ENCODE peak calls at places on chromosome 18, in six cellular contexts. One of them, this sample, is unnamed.

GRCh38 chr18:47815486-47816270 is 114.8 kb downstream of the SMAD2 start:
- DNase-seq in stomach: no peak
- DNase-seq in A549: peak; percentile 10
- DNase-seq in SK-N-SH: no peak
- DNase-seq in K562: peak; percentile 14
- DNase-seq in tibial nerve: no peak
- DNase-seq in this sample: no peak

GRCh38 chr18:29874519-29875098 is 1167.9 kb downstream of the DSC3 start:
- DNase-seq in stomach: no peak
- DNase-seq in A549: peak; percentile 27
- DNase-seq in SK-N-SH: peak; percentile 23
- DNase-seq in K562: peak; percentile 20
- DNase-seq in tibial nerve: no peak
- DNase-seq in this sample: no peak

GRCh38 chr18:48138660-48139426 is 208.4 kb upstream of the SMAD2 start:
- DNase-seq in stomach: peak; percentile 59
- DNase-seq in A549: no peak
- DNase-seq in SK-N-SH: no peak
- DNase-seq in K562: no peak
- DNase-seq in tibial nerve: no peak
- DNase-seq in this sample: no peak

GRCh38 chr18:49619792-49620191 is 57.9 kb downstream of the LIPG start:
- DNase-seq in stomach: no peak
- DNase-seq in A549: no peak
- DNase-seq in SK-N-SH: no peak
- DNase-seq in K562: no peak
- DNase-seq in tibial nerve: no peak
- DNase-seq in this sample: peak; percentile 83

GRCh38 chr18:54805571-54806334 is 22.5 kb upstream of the RAB27B start:
- DNase-seq in stomach: no peak
- DNase-seq in A549: peak; percentile 26
- DNase-seq in SK-N-SH: peak; percentile 62
- DNase-seq in K562: peak; percentile 4
- DNase-seq in tibial nerve: no peak
- DNase-seq in this sample: no peak

GRCh38 chr18:32920796-32921787 is 148.3 kb upstream of the KLHL14 start:
- DNase-seq in stomach: no peak
- DNase-seq in A549: peak; percentile 42
- DNase-seq in SK-N-SH: no peak
- DNase-seq in K562: no peak
- DNase-seq in tibial nerve: no peak
- DNase-seq in this sample: no peak

GRCh38 chr18:51498085-51498855 is 300.8 kb upstream of the MEX3C start:
- DNase-seq in stomach: no peak
- DNase-seq in A549: no peak
- DNase-seq in SK-N-SH: no peak
- DNase-seq in K562: no peak
- DNase-seq in tibial nerve: no peak
- DNase-seq in this sample: peak; percentile 79

GRCh38 chr18:9009703-9010488 is 92.6 kb upstream of the NDUFV2 start:
- DNase-seq in stomach: no peak
- DNase-seq in A549: no peak
- DNase-seq in SK-N-SH: no peak
- DNase-seq in K562: no peak
- DNase-seq in tibial nerve: no peak
- DNase-seq in this sample: no peak

GRCh38 chr18:32735781-32736180 is 37.0 kb downstream of the KLHL14 start:
- DNase-seq in stomach: no peak
- DNase-seq in A549: no peak
- DNase-seq in SK-N-SH: no peak
- DNase-seq in K562: no peak
- DNase-seq in tibial nerve: no peak
- DNase-seq in this sample: no peak

GRCh38 chr18:13294309-13294708 is 75.7 kb downstream of the LDLRAD4 start:
- DNase-seq in stomach: no peak
- DNase-seq in A549: no peak
- DNase-seq in SK-N-SH: no peak
- DNase-seq in K562: no peak
- DNase-seq in tibial nerve: no peak
- DNase-seq in this sample: no peak

GRCh38 chr18:9348079-9348671 is 13.6 kb downstream of the TWSG1 start:
- DNase-seq in stomach: no peak
- DNase-seq in A549: no peak
- DNase-seq in SK-N-SH: no peak
- DNase-seq in K562: no peak
- DNase-seq in tibial nerve: no peak
- DNase-seq in this sample: no peak

GRCh38 chr18:78995740-78996395 is 16.2 kb downstream of the SALL3 start:
- DNase-seq in stomach: no peak
- DNase-seq in A549: no peak
- DNase-seq in SK-N-SH: no peak
- DNase-seq in K562: no peak
- DNase-seq in tibial nerve: no peak
- DNase-seq in this sample: no peak

GRCh38 chr18:39647627-39648502 is 2082.3 kb upstream of the CELF4 start:
- DNase-seq in stomach: no peak
- DNase-seq in A549: peak; percentile 1
- DNase-seq in SK-N-SH: no peak
- DNase-seq in K562: no peak
- DNase-seq in tibial nerve: no peak
- DNase-seq in this sample: no peak

GRCh38 chr18:48045744-48046143 is 115.3 kb upstream of the SMAD2 start:
- DNase-seq in stomach: no peak
- DNase-seq in A549: no peak
- DNase-seq in SK-N-SH: no peak
- DNase-seq in K562: no peak
- DNase-seq in tibial nerve: no peak
- DNase-seq in this sample: no peak

GRCh38 chr18:48540329-48541025 is 1.6 kb downstream of the CTIF start:
- DNase-seq in stomach: peak; percentile 65
- DNase-seq in A549: peak; percentile 67
- DNase-seq in SK-N-SH: peak; percentile 81
- DNase-seq in K562: peak; percentile 70
- DNase-seq in tibial nerve: peak; percentile 54
- DNase-seq in this sample: no peak

GRCh38 chr18:67875936-67876335 is 359.4 kb upstream of the DSEL start:
- DNase-seq in stomach: no peak
- DNase-seq in A549: no peak
- DNase-seq in SK-N-SH: no peak
- DNase-seq in K562: no peak
- DNase-seq in tibial nerve: no peak
- DNase-seq in this sample: no peak

GRCh38 chr18:21598726-21599584 is 1.5 kb downstream of the ESCO1 start:
- DNase-seq in stomach: no peak
- DNase-seq in A549: peak; percentile 56
- DNase-seq in SK-N-SH: no peak
- DNase-seq in K562: no peak
- DNase-seq in tibial nerve: no peak
- DNase-seq in this sample: no peak

GRCh38 chr18:48728204-48728833 is 189.5 kb downstream of the CTIF start:
- DNase-seq in stomach: no peak
- DNase-seq in A549: no peak
- DNase-seq in SK-N-SH: no peak
- DNase-seq in K562: no peak
- DNase-seq in tibial nerve: no peak
- DNase-seq in this sample: no peak

GRCh38 chr18:49224130-49224529 is 236.3 kb downstream of the DYM start:
- DNase-seq in stomach: no peak
- DNase-seq in A549: no peak
- DNase-seq in SK-N-SH: no peak
- DNase-seq in K562: no peak
- DNase-seq in tibial nerve: no peak
- DNase-seq in this sample: no peak

GRCh38 chr18:65409266-65409665 is 341.5 kb upstream of the CDH7 start:
- DNase-seq in stomach: no peak
- DNase-seq in A549: no peak
- DNase-seq in SK-N-SH: no peak
- DNase-seq in K562: no peak
- DNase-seq in tibial nerve: no peak
- DNase-seq in this sample: no peak

GRCh38 chr18:60892855-60893254 is 440.4 kb upstream of the CDH20 start:
- DNase-seq in stomach: peak; percentile 37
- DNase-seq in A549: peak; percentile 40
- DNase-seq in SK-N-SH: no peak
- DNase-seq in K562: no peak
- DNase-seq in tibial nerve: no peak
- DNase-seq in this sample: no peak

GRCh38 chr18:47087676-47088075 is 52.3 kb upstream of the ELOA2 start:
- DNase-seq in stomach: no peak
- DNase-seq in A549: no peak
- DNase-seq in SK-N-SH: no peak
- DNase-seq in K562: no peak
- DNase-seq in tibial nerve: no peak
- DNase-seq in this sample: no peak

GRCh38 chr18:32730620-32731021 is 42.2 kb downstream of the KLHL14 start:
- DNase-seq in stomach: no peak
- DNase-seq in A549: no peak
- DNase-seq in SK-N-SH: no peak
- DNase-seq in K562: no peak
- DNase-seq in tibial nerve: no peak
- DNase-seq in this sample: no peak

GRCh38 chr18:70363861-70364260 is 75.0 kb downstream of the SOCS6 start:
- DNase-seq in stomach: no peak
- DNase-seq in A549: peak; percentile 77
- DNase-seq in SK-N-SH: no peak
- DNase-seq in K562: no peak
- DNase-seq in tibial nerve: no peak
- DNase-seq in this sample: no peak

GRCh38 chr18:8660316-8660715 is 45.0 kb upstream of the MTCL1 start:
- DNase-seq in stomach: no peak
- DNase-seq in A549: no peak
- DNase-seq in SK-N-SH: no peak
- DNase-seq in K562: no peak
- DNase-seq in tibial nerve: no peak
- DNase-seq in this sample: peak; percentile 57

GRCh38 chr18:65788373-65788772 is 37.6 kb downstream of the CDH7 start:
- DNase-seq in stomach: no peak
- DNase-seq in A549: peak; percentile 65
- DNase-seq in SK-N-SH: peak; percentile 14
- DNase-seq in K562: no peak
- DNase-seq in tibial nerve: no peak
- DNase-seq in this sample: no peak

GRCh38 chr18:71105078-71105819 is 816.4 kb downstream of the SOCS6 start:
- DNase-seq in stomach: no peak
- DNase-seq in A549: no peak
- DNase-seq in SK-N-SH: no peak
- DNase-seq in K562: no peak
- DNase-seq in tibial nerve: no peak
- DNase-seq in this sample: no peak

DNA sequence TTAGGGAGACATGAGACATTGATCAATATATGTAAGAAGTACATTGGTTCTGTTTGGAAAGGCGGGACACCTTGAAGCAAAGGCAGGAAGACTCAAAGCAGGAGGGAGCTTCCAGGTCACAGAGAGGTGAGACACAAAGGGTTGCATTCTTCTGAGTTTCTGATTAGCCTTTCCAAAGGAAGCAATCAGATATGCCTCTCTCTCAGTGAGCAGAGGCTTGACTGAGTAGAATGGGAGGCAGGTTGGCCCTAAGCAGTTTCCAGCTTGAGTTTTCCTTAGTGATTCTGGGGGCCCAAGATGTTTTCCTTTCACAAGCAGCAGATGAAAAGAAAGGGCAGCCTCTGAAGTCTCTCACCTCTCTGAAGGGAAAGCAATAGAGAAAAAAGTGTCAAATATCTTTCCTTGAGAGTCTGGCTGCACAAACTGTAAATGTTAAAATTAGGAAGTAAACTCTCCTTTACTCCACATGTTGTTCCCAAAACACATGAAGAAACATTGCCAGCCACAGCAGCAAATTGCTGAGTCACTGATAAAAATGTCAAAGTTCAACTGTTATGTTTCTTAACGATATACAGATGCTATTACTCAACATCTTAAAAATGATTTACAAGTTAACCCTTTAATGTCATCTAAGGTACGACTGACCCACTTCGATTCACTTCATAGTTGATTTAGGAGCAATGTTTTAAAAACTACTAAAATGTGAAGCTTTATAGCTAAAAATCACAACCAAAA is 40.3 kb downstream of the CYB5A start:
- DNase-seq in stomach: no peak
- DNase-seq in A549: peak; percentile 77
- DNase-seq in SK-N-SH: no peak
- DNase-seq in K562: no peak
- DNase-seq in tibial nerve: no peak
- DNase-seq in this sample: no peak
- TF ChIP-seq EP300 in stomach: no peak
- TF ChIP-seq EP300 in A549: peak; percentile 45
- TF ChIP-seq EP300 in SK-N-SH: peak; percentile 39
- TF ChIP-seq EP300 in K562: peak; percentile 71
- TF ChIP-seq EP300 in tibial nerve: peak; percentile 50
- TF ChIP-seq EP300 in this sample: no peak

GRCh38 chr18:24558403-24558802 is 98.0 kb downstream of the HRH4 start:
- DNase-seq in stomach: no peak
- DNase-seq in A549: no peak
- DNase-seq in SK-N-SH: no peak
- DNase-seq in K562: no peak
- DNase-seq in tibial nerve: no peak
- DNase-seq in this sample: peak; percentile 89
- TF ChIP-seq EP300 in stomach: no peak
- TF ChIP-seq EP300 in A549: no peak
- TF ChIP-seq EP300 in SK-N-SH: no peak
- TF ChIP-seq EP300 in K562: no peak
- TF ChIP-seq EP300 in tibial nerve: no peak
- TF ChIP-seq EP300 in this sample: no peak

GRCh38 chr18:80244167-80244566 is 3.1 kb downstream of the PARD6G start:
- DNase-seq in stomach: no peak
- DNase-seq in A549: no peak
- DNase-seq in SK-N-SH: no peak
- DNase-seq in K562: no peak
- DNase-seq in tibial nerve: no peak
- DNase-seq in this sample: no peak

GRCh38 chr18:80244956-80245730 is 2.2 kb downstream of the PARD6G start:
- DNase-seq in stomach: no peak
- DNase-seq in A549: no peak
- DNase-seq in SK-N-SH: no peak
- DNase-seq in K562: no peak
- DNase-seq in tibial nerve: no peak
- DNase-seq in this sample: no peak

GRCh38 chr18:80245781-80246655 is 1.3 kb downstream of the PARD6G start:
- DNase-seq in stomach: no peak
- DNase-seq in A549: no peak
- DNase-seq in SK-N-SH: peak; percentile 92
- DNase-seq in K562: no peak
- DNase-seq in tibial nerve: no peak
- DNase-seq in this sample: no peak

GRCh38 chr18:80241919-80242777 is 5.2 kb downstream of the PARD6G start:
- DNase-seq in stomach: no peak
- DNase-seq in A549: no peak
- DNase-seq in SK-N-SH: no peak
- DNase-seq in K562: no peak
- DNase-seq in tibial nerve: no peak
- DNase-seq in this sample: no peak

GRCh38 chr18:80243204-80243603 is 4.1 kb downstream of the PARD6G start:
- DNase-seq in stomach: no peak
- DNase-seq in A549: no peak
- DNase-seq in SK-N-SH: no peak
- DNase-seq in K562: no peak
- DNase-seq in tibial nerve: no peak
- DNase-seq in this sample: no peak
- TF ChIP-seq EP300 in stomach: no peak
- TF ChIP-seq EP300 in A549: no peak
- TF ChIP-seq EP300 in SK-N-SH: no peak
- TF ChIP-seq EP300 in K562: no peak
- TF ChIP-seq EP300 in tibial nerve: no peak
- TF ChIP-seq EP300 in this sample: no peak

GRCh38 chr18:11908182-11909080 is at the start of gene MPPE1:
- DNase-seq in stomach: peak; percentile 93
- DNase-seq in A549: peak; percentile 83
- DNase-seq in SK-N-SH: peak; percentile 95
- DNase-seq in K562: peak; percentile 87
- DNase-seq in tibial nerve: peak; percentile 78
- DNase-seq in this sample: peak; percentile 94
- TF ChIP-seq EP300 in stomach: no peak
- TF ChIP-seq EP300 in A549: no peak
- TF ChIP-seq EP300 in SK-N-SH: no peak
- TF ChIP-seq EP300 in K562: no peak
- TF ChIP-seq EP300 in tibial nerve: no peak
- TF ChIP-seq EP300 in this sample: no peak